ENCODE peak calls at places on chromosome 12, in six cellular contexts. Q, D, H, E, B and Y are unnamed samples.
A peak's percentile ranks its signal among the peaks of the same experiment; 100 is the strongest.

GRCh38 chr12:26113853-26114719 is 10.8 kb downstream of the BHLHE41 start:
- DNase-seq in D (peak; percentile 89), H (peak; percentile 96), E (no peak), Q (peak; percentile 71), B (peak; percentile 88), Y (peak; percentile 75)

GRCh38 chr12:12620730-12621315 is 9.1 kb downstream of the CREBL2 start:
- DNase-seq in H (no peak), Q (no peak), D (no peak), B (no peak), E (no peak), Y (no peak)

GRCh38 chr12:122207391-122207790 is 3.9 kb downstream of the B3GNT4 start:
- DNase-seq in H (no peak), E (no peak), D (no peak), Q (no peak), B (no peak), Y (no peak)

GRCh38 chr12:49358548-49359141 is 8.6 kb upstream of the SPATS2 start:
- DNase-seq in H (peak; percentile 69), B (peak; percentile 72), D (peak; percentile 67), Q (peak; percentile 43), E (no peak), Y (no peak)

GRCh38 chr12:53659609-53660008 is 16.3 kb downstream of the ATP5MC2 start:
- DNase-seq in E (peak; percentile 8), B (no peak), H (no peak), Q (no peak), D (no peak), Y (no peak)

GRCh38 chr12:104510145-104510872 is 53.6 kb downstream of the CHST11 start:
- DNase-seq in D (no peak), Q (no peak), H (peak; percentile 60), E (no peak), B (no peak), Y (no peak)

GRCh38 chr12:122917508-122918227 is 21.7 kb upstream of the VPS37B start:
- DNase-seq in B (peak; percentile 86), D (no peak), H (no peak), E (no peak), Q (no peak), Y (no peak)

GRCh38 chr12:4041191-4041885 is 168.1 kb upstream of the PARP11 start:
- DNase-seq in E (no peak), D (no peak), H (no peak), B (no peak), Q (no peak), Y (no peak)

GRCh38 chr12:41190360-41190759 is 2.2 kb downstream of the PDZRN4 start:
- DNase-seq in Q (no peak), D (no peak), B (peak; percentile 2), E (no peak), H (no peak), Y (no peak)

GRCh38 chr12:67436230-67436629 is 167.1 kb downstream of the CAND1 start:
- DNase-seq in Q (no peak), B (no peak), H (no peak), E (no peak), D (no peak), Y (no peak)

GRCh38 chr12:112126916-112127315 is 1.6 kb downstream of the TRAFD1 start:
- DNase-seq in B (no peak), Q (no peak), E (no peak), H (no peak), D (no peak), Y (no peak)

GRCh38 chr12:89414322-89414721 is 62.0 kb upstream of the DUSP6 start:
- DNase-seq in D (no peak), H (no peak), Q (no peak), E (no peak), B (no peak), Y (no peak)

GRCh38 chr12:3542911-3543310 is 51.9 kb downstream of the PRMT8 start:
- DNase-seq in D (peak; percentile 14), B (peak; percentile 43), Q (no peak), H (no peak), E (no peak), Y (no peak)

GRCh38 chr12:109716512-109717389 is 3.1 kb downstream of the FAM222A start:
- DNase-seq in H (no peak), Q (no peak), B (peak; percentile 31), D (no peak), E (no peak), Y (no peak)

GRCh38 chr12:89352492-89353187 is at the start of gene DUSP6:
- DNase-seq in Q (peak; percentile 23), H (no peak), B (peak; percentile 98), E (no peak), D (peak; percentile 93), Y (peak; percentile 38)

GRCh38 chr12:21065845-21066244 is 65.1 kb upstream of the SLCO1B1 start:
- DNase-seq in D (no peak), E (no peak), H (no peak), B (no peak), Q (no peak), Y (no peak)

GRCh38 chr12:32499048-32499447 is 99.7 kb downstream of the FGD4 start:
- DNase-seq in D (no peak), Q (no peak), H (no peak), B (no peak), E (no peak), Y (no peak)

GRCh38 chr12:46370792-46371717 is 1.5 kb downstream of the SLC38A2 start:
- DNase-seq in Q (peak; percentile 77), H (peak; percentile 81), E (no peak), B (peak; percentile 75), D (peak; percentile 90), Y (peak; percentile 78)
- TF ChIP-seq POLR2A in Q (peak; percentile 41), H (peak; percentile 78), E (peak; percentile 79), B (peak; percentile 70), D (peak; percentile 88), Y (peak; percentile 61)

GRCh38 chr12:120404271-120404670 is 33.6 kb upstream of the COX6A1 start:
- DNase-seq in D (no peak), B (no peak), E (no peak), H (no peak), Q (no peak), Y (no peak)

GRCh38 chr12:120397827-120398563 is 29.0 kb upstream of the MSI1 start:
- DNase-seq in H (no peak), D (peak; percentile 56), B (no peak), E (no peak), Q (no peak), Y (no peak)

GRCh38 chr12:120402217-120402616 is 33.3 kb upstream of the MSI1 start:
- DNase-seq in H (no peak), E (no peak), B (no peak), D (peak; percentile 59), Q (no peak), Y (no peak)

GRCh38 chr12:120394483-120395367 is 25.8 kb upstream of the MSI1 start:
- DNase-seq in E (no peak), D (peak; percentile 80), H (no peak), B (no peak), Q (no peak), Y (no peak)

DNA sequence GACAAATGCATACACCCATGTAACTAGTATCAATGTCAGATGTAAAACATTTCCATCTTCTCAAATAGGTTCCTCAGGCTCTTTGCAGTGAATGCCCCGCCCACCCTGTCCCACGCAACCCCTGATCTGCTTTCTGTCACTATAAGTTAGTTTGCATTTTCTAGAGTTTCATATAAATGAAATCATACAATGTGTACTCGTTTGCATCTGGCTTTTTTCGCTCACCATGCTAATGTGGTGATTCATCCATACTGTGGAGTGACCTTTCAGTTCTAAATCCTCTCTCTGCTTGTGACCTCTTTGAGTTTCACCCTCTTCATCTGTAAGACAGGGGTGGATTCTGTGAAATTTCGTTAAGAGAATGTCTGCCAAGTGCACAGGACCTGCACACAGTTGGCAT is 30.6 kb upstream of the MSI1 start:
- DNase-seq in H (no peak), D (no peak), E (peak; percentile 5), Q (no peak), B (no peak), Y (no peak)
- TF ChIP-seq TAF1 in H (no peak), D (no peak), E (no peak), Q (no peak), B (no peak), Y (no peak)

GRCh38 chr12:6936378-6936638 is 7.3 kb upstream of the RNU7-1 start:
- DNase-seq in D (no peak), E (no peak), Q (no peak), H (no peak), B (no peak), Y (no peak)

GRCh38 chr12:6939187-6939540 is 4.5 kb upstream of the RNU7-1 start:
- DNase-seq in H (no peak), Q (no peak), D (no peak), B (no peak), E (no peak), Y (no peak)

GRCh38 chr12:6936642-6937480 is 6.8 kb upstream of the RNU7-1 start:
- DNase-seq in H (no peak), Q (no peak), E (no peak), B (no peak), D (peak; percentile 71), Y (no peak)

GRCh38 chr12:6938353-6939186 is 5.0 kb upstream of the RNU7-1 start:
- DNase-seq in B (no peak), E (no peak), Q (no peak), D (no peak), H (no peak), Y (no peak)

DNA sequence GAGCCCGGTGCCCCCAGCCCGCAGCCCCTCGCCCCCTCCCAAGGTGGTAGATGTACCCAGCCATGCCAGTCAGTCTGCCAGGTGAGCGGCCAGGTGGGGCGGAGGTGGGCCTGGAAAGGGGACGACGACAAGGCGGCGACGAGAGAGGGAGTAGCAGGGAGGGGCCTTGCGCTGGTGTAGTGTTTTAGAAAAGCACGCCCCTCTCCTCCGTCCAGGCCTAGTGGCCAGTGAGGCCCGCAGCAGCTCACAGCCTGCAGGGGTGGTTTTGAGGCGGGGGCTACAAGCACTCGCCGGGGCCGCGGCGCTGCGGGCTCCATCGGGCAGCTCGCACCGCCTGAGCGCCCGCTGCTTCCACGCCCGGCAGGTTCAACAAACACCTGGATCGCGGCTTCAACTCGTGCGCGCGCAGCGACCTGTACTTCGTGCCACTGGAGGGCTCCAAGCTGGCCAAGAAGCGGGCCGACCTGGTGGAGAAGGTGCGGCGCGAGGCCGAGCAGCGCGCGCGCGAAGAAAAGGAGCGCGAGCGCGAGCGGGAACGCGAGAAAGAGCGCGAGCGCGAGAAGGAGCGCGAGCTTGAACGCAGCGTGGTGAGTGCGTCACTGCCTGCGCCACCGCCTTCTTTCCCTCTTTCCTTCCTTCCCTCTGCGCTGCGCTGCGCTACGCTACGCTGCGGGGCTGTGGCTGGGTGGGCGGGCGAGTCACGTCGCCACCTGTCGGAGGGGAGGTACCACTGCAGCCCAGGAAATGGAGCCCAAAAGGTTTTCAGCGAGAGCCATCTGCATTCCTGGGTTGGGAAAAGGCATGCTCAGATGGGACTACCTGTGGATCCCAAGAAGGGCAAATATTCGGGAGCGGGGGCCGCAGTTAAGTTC is 5.9 kb upstream of the RNU7-1 start:
- DNase-seq in H (peak; percentile 61), E (peak; percentile 90), B (peak; percentile 91), D (peak; percentile 93), Q (peak; percentile 84), Y (peak; percentile 83)
- TF ChIP-seq POLR2A in H (peak; percentile 81), E (peak; percentile 87), B (no peak), D (peak; percentile 93), Q (peak; percentile 72), Y (peak; percentile 95)

DNA sequence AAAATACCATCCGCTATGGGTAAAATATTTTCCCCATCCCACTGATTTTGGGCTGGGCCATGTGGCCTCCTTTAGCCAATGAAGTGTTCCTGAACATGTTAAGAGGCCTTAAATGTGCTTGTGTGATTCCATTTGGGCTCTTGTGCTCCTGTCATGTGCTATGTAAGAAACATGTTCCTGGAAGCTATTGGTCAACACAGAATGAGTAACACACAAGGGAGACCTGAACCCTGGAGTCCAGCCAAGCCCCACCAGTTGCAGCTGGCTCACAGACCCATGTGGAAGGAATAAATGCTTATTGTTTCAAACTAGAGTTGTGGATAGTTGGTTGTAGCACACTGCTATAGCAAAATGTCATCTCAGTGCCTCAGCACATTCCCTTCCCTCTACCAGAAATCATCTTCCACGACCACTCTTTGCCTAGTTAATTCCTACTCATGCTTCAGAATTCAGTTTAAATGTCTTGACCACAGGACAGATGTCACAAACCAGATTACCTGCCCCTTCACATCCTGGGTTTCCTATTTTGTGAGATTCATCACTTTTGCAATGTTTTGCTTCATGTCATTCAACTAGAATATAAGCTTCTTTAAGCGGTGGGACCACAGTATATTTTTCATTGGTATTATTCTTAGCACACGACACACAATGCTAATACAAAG is 217.3 kb upstream of the EEA1 start:
- DNase-seq in B (no peak), E (no peak), Q (no peak), H (no peak), D (no peak), Y (no peak)
- TF ChIP-seq TAF1 in B (no peak), E (no peak), Q (no peak), H (no peak), D (no peak), Y (no peak)